ENCODE peak calls at places on chromosomes 11 and 22, in four cellular contexts. I is CD4-positive, alpha-beta memory T cell; C is colonic mucosa; V is transverse colon. L is an unnamed sample.

GRCh38 chr11:18384157-18384641 is 10.2 kb upstream of the LDHA start:
- DNase-seq in V (peak; percentile 85), C (peak; percentile 87), I (peak; percentile 19), L (peak; percentile 2)

GRCh38 chr22:22507743-22508273 is 734 bp downstream of the ZNF280B start:
- DNase-seq in V (no peak), I (peak; percentile 0), C (no peak), L (no peak)

GRCh38 chr11:16834384-16834783 is 95.9 kb downstream of the C11orf58 start:
- DNase-seq in V (no peak), I (no peak), C (no peak), L (no peak)

GRCh38 chr22:37633082-37633692 is 6.3 kb upstream of the SH3BP1 start:
- DNase-seq in I (peak; percentile 46), V (peak; percentile 54), C (no peak), L (no peak)

GRCh38 chr22:45008853-45009751 is 703 bp downstream of the PHF21B start:
- DNase-seq in C (no peak), I (no peak), V (no peak), L (no peak)

GRCh38 chr11:8810331-8811301 is 100.4 kb upstream of the AKIP1 start:
- DNase-seq in I (no peak), C (peak; percentile 85), V (peak; percentile 83), L (no peak)

GRCh38 chr11:27216268-27217149 is 146.5 kb downstream of the CCDC34 start:
- DNase-seq in I (no peak), C (peak; percentile 27), V (peak; percentile 33), L (no peak)

GRCh38 chr11:3111919-3112690 is 53.0 kb downstream of the OSBPL5 start:
- DNase-seq in V (no peak), C (no peak), I (no peak), L (no peak)

GRCh38 chr11:57514538-57515331 is 767 bp downstream of the SLC43A1 start:
- DNase-seq in C (peak; percentile 83), V (peak; percentile 72), I (peak; percentile 37), L (peak; percentile 79)

GRCh38 chr11:78397398-78397797 is 20.2 kb downstream of the GAB2 start:
- DNase-seq in I (no peak), V (no peak), C (no peak), L (no peak)

GRCh38 chr11:59615637-59616395 is at the start of gene OSBP:
- DNase-seq in C (peak; percentile 100), V (peak; percentile 99), I (peak; percentile 98), L (peak; percentile 95)

GRCh38 chr22:43169310-43170130 is 17.4 kb downstream of the TTLL12 start:
- DNase-seq in I (no peak), C (no peak), V (no peak), L (no peak)

GRCh38 chr22:40213478-40213877 is 35.8 kb downstream of the TNRC6B start:
- DNase-seq in V (no peak), I (no peak), C (no peak), L (no peak)

GRCh38 chr11:59660621-59661020 is 8.2 kb downstream of the PATL1 start:
- DNase-seq in V (no peak), C (no peak), I (no peak), L (no peak)

GRCh38 chr11:69910519-69911309 is 91.5 kb upstream of the FGF3 start:
- DNase-seq in V (no peak), C (no peak), I (no peak), L (no peak)

GRCh38 chr11:115334932-115335788 is 169.1 kb downstream of the CADM1 start:
- DNase-seq in V (no peak), C (no peak), I (no peak), L (no peak)

GRCh38 chr22:30235687-30236170 is 10.8 kb downstream of the LIF start:
- DNase-seq in C (no peak), V (no peak), I (no peak), L (no peak)

GRCh38 chr22:40819741-40820140 is 595 bp upstream of the SLC25A17 start:
- DNase-seq in V (no peak), C (no peak), I (no peak), L (no peak)

GRCh38 chr11:3830088-3830487 is 10.7 kb downstream of the RHOG start:
- DNase-seq in I (no peak), V (no peak), C (no peak), L (no peak)

GRCh38 chr11:69252494-69252845 is 41.5 kb upstream of the MYEOV start:
- DNase-seq in V (no peak), I (no peak), C (no peak), L (no peak)

GRCh38 chr11:28517621-28518020 is 409.4 kb downstream of the METTL15 start:
- DNase-seq in V (no peak), C (no peak), I (no peak), L (no peak)

GRCh38 chr11:32895471-32895870 is 2.9 kb downstream of the QSER1 start:
- DNase-seq in C (no peak), V (no peak), I (no peak), L (no peak)

GRCh38 chr11:115456019-115456418 is 48.2 kb downstream of the CADM1 start:
- DNase-seq in I (no peak), V (no peak), C (no peak), L (no peak)

GRCh38 chr11:73170140-73170539 is 28.0 kb upstream of the FCHSD2 start:
- DNase-seq in V (no peak), I (no peak), C (no peak), L (no peak)

GRCh38 chr11:1303196-1303821 is 6.1 kb downstream of the TOLLIP start:
- DNase-seq in V (peak; percentile 49), C (no peak), I (no peak), L (no peak)

GRCh38 chr11:34495724-34496377 is 17.7 kb downstream of the ELF5 start:
- DNase-seq in V (no peak), C (no peak), I (no peak), L (no peak)

GRCh38 chr11:7512525-7513209 is 1.1 kb upstream of the PPFIBP2 start:
- DNase-seq in C (peak; percentile 68), I (no peak), V (peak; percentile 80), L (peak; percentile 67)

GRCh38 chr11:64947202-64947814 is 11.6 kb upstream of the GPHA2 start:
- DNase-seq in I (no peak), V (no peak), C (no peak), L (no peak)

GRCh38 chr11:121696177-121696863 is 243.6 kb upstream of the SORL1-AS1 start:
- DNase-seq in V (no peak), C (no peak), I (no peak), L (no peak)

GRCh38 chr11:71544525-71545214 is 3.5 kb upstream of the KRTAP5-9 start:
- DNase-seq in C (no peak), I (no peak), V (no peak), L (no peak)

GRCh38 chr11:68037481-68038225 is 1.2 kb upstream of the TCIRG1 start:
- DNase-seq in C (no peak), I (no peak), V (no peak), L (no peak)

GRCh38 chr11:46889689-46890475 is 28.5 kb downstream of the LRP4 start:
- DNase-seq in C (peak; percentile 83), I (peak; percentile 66), V (peak; percentile 78), L (peak; percentile 68)

GRCh38 chr11:10566257-10566956 is 2.1 kb downstream of the LYVE1 start:
- DNase-seq in I (no peak), V (no peak), C (no peak), L (no peak)
- H3K4me3 ChIP-seq in I (no peak overlapping the region), V (no peak overlapping the region), C (no peak overlapping the region), L (no peak overlapping the region)

DNA sequence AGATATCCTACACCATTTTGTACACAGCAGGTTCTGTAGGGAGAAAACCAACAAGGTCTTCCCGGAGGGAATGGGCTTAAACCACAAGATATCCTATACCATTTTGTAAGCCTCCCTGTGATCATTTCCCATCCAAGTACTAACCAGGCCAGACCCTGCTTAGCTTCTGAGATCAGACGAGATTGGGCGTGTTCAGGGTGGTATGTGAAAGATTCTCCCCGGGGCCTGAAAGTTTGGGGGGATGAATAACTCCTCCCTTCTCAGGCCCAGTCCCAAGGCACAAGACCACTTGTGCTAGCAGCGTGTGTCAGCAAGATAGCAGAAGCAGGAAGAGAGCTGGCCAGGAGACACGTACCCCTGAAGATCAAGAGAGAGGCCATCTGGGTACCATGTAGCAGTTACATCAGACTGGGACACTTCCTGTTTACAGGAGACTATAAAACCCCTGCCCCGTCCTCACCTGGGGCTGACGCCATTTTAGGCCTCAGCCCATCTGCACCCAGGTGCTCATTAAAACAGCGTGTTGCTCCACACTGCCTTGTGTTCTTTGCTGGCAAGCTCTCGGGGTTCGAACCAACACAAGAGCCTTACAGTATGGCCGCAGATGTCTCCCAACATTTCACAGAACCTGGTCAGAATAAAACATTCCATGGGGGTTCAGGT is 17.3 kb downstream of the MIF start:
- DNase-seq in V (no peak), C (no peak), I (no peak), L (no peak)
- H3K27ac ChIP-seq in V (no peak overlapping the region), C (no peak overlapping the region), I (no peak overlapping the region), L (no peak overlapping the region)

GRCh38 chr11:19511413-19512183 is 201.0 kb upstream of the NAV2 start:
- DNase-seq in I (no peak), V (peak; percentile 10), C (peak; percentile 23), L (no peak)
- H3K4me3 ChIP-seq in I (no peak overlapping the region), V (no peak overlapping the region), C (no peak overlapping the region), L (no peak overlapping the region)

GRCh38 chr22:38652858-38653257 is 3.3 kb downstream of the FAM227A start:
- DNase-seq in V (peak; percentile 31), C (peak; percentile 35), I (no peak), L (no peak)

GRCh38 chr22:38656256-38657148 is at the start of the genes CBY1 and FAM227A:
- DNase-seq in I (peak; percentile 92), C (peak; percentile 91), V (peak; percentile 89), L (peak; percentile 76)

GRCh38 chr22:38653741-38654140 is 2.5 kb downstream of the FAM227A start:
- DNase-seq in V (no peak), C (no peak), I (no peak), L (no peak)

GRCh38 chr22:38655532-38656255 is 498 bp downstream of the FAM227A start:
- DNase-seq in C (no peak), I (no peak), V (no peak), L (no peak)

GRCh38 chr22:38657248-38657909 is 941 bp downstream of the CBY1 start:
- DNase-seq in I (no peak), V (peak; percentile 46), C (peak; percentile 38), L (peak; percentile 36)
- H3K27ac ChIP-seq in I (peak overlapping the region; percentile 88), V (peak overlapping the region; percentile 88), C (peak overlapping the region; percentile 81), L (peak overlapping the region; percentile 96)

GRCh38 chr11:118918686-118919280 is 6.9 kb downstream of the BCL9L start:
- DNase-seq in I (no peak), C (no peak), V (peak; percentile 28), L (no peak)
- H3K4me3 ChIP-seq in I (peak overlapping the region; percentile 60), C (peak overlapping the region; percentile 4), V (no peak overlapping the region), L (peak overlapping the region; percentile 90)

GRCh38 chr22:19175602-19176174 is 2.8 kb downstream of the SLC25A1 start:
- DNase-seq in C (no peak), V (no peak), I (no peak), L (no peak)
- H3K27ac ChIP-seq in C (no peak overlapping the region), V (no peak overlapping the region), I (no peak overlapping the region), L (no peak overlapping the region)

GRCh38 chr11:12008790-12009616 is 577 bp upstream of the DKK3 start:
- DNase-seq in C (no peak), I (no peak), V (peak; percentile 14), L (no peak)
- H3K4me3 ChIP-seq in C (peak overlapping the region; percentile 39), I (peak overlapping the region; percentile 18), V (peak overlapping the region; percentile 38), L (peak overlapping the region; percentile 43)